ENCODE peak calls at places on chromosomes 6 and 20, in six cellular contexts. One of them, this sample, is unnamed.
A peak's percentile ranks its signal among the peaks of the same experiment; 100 is the strongest.

GRCh38 chr6:34182751-34183531 is 37.1 kb upstream of the GRM4 start:
- DNase-seq in GF-D8: peak; percentile 86
- DNase-seq in GM03348: peak; percentile 9
- DNase-seq in CD8-positive, alpha-beta T cell: peak; percentile 72
- DNase-seq in stimulated activated CD4-positive, alpha-beta T cell treated with anti-CD3 and anti-CD28 coated beads, Interleukin-1b, Interleukin-23, amount 100 ng/mL, for 4 hours: peak; percentile 62
- DNase-seq in CD4-positive, alpha-beta T cell: peak; percentile 63
- DNase-seq in this sample: peak; percentile 80

GRCh38 chr6:85676086-85676729 is 33.5 kb upstream of the SYNCRIP start:
- DNase-seq in stimulated activated CD4-positive, alpha-beta T cell treated with anti-CD3 and anti-CD28 coated beads, Interleukin-1b, Interleukin-23, amount 100 ng/mL, for 4 hours: no peak
- DNase-seq in GF-D8: no peak
- DNase-seq in CD8-positive, alpha-beta T cell: no peak
- DNase-seq in CD4-positive, alpha-beta T cell: no peak
- DNase-seq in GM03348: no peak
- DNase-seq in this sample: no peak

GRCh38 chr20:44204156-44204831 is 6.3 kb downstream of the OSER1 start:
- DNase-seq in stimulated activated CD4-positive, alpha-beta T cell treated with anti-CD3 and anti-CD28 coated beads, Interleukin-1b, Interleukin-23, amount 100 ng/mL, for 4 hours: no peak
- DNase-seq in CD4-positive, alpha-beta T cell: no peak
- DNase-seq in GM03348: peak; percentile 82
- DNase-seq in GF-D8: no peak
- DNase-seq in CD8-positive, alpha-beta T cell: no peak
- DNase-seq in this sample: no peak

GRCh38 chr6:45818655-45819054 is 197.0 kb downstream of the CLIC5 start:
- DNase-seq in stimulated activated CD4-positive, alpha-beta T cell treated with anti-CD3 and anti-CD28 coated beads, Interleukin-1b, Interleukin-23, amount 100 ng/mL, for 4 hours: no peak
- DNase-seq in CD8-positive, alpha-beta T cell: no peak
- DNase-seq in CD4-positive, alpha-beta T cell: no peak
- DNase-seq in GF-D8: no peak
- DNase-seq in GM03348: no peak
- DNase-seq in this sample: no peak

GRCh38 chr20:51013577-51014330 is 9.2 kb downstream of the KCNG1 start:
- DNase-seq in CD4-positive, alpha-beta T cell: no peak
- DNase-seq in GF-D8: no peak
- DNase-seq in GM03348: no peak
- DNase-seq in stimulated activated CD4-positive, alpha-beta T cell treated with anti-CD3 and anti-CD28 coated beads, Interleukin-1b, Interleukin-23, amount 100 ng/mL, for 4 hours: no peak
- DNase-seq in CD8-positive, alpha-beta T cell: no peak
- DNase-seq in this sample: no peak

GRCh38 chr6:106476326-106477105 is 116.0 kb downstream of the CRYBG1 start:
- DNase-seq in stimulated activated CD4-positive, alpha-beta T cell treated with anti-CD3 and anti-CD28 coated beads, Interleukin-1b, Interleukin-23, amount 100 ng/mL, for 4 hours: no peak
- DNase-seq in GM03348: no peak
- DNase-seq in CD8-positive, alpha-beta T cell: no peak
- DNase-seq in CD4-positive, alpha-beta T cell: no peak
- DNase-seq in GF-D8: no peak
- DNase-seq in this sample: no peak

GRCh38 chr6:56749632-56750151 is 107.0 kb upstream of the DST start:
- DNase-seq in CD4-positive, alpha-beta T cell: no peak
- DNase-seq in GF-D8: no peak
- DNase-seq in CD8-positive, alpha-beta T cell: no peak
- DNase-seq in stimulated activated CD4-positive, alpha-beta T cell treated with anti-CD3 and anti-CD28 coated beads, Interleukin-1b, Interleukin-23, amount 100 ng/mL, for 4 hours: no peak
- DNase-seq in GM03348: peak; percentile 62
- DNase-seq in this sample: no peak

GRCh38 chr6:132443206-132443605 is 41.9 kb upstream of the MOXD1 start:
- DNase-seq in GF-D8: no peak
- DNase-seq in stimulated activated CD4-positive, alpha-beta T cell treated with anti-CD3 and anti-CD28 coated beads, Interleukin-1b, Interleukin-23, amount 100 ng/mL, for 4 hours: no peak
- DNase-seq in GM03348: no peak
- DNase-seq in CD4-positive, alpha-beta T cell: no peak
- DNase-seq in CD8-positive, alpha-beta T cell: no peak
- DNase-seq in this sample: no peak

GRCh38 chr20:24411452-24412216 is 57.8 kb upstream of the SYNDIG1 start:
- DNase-seq in GM03348: no peak
- DNase-seq in CD4-positive, alpha-beta T cell: no peak
- DNase-seq in CD8-positive, alpha-beta T cell: no peak
- DNase-seq in stimulated activated CD4-positive, alpha-beta T cell treated with anti-CD3 and anti-CD28 coated beads, Interleukin-1b, Interleukin-23, amount 100 ng/mL, for 4 hours: no peak
- DNase-seq in GF-D8: no peak
- DNase-seq in this sample: no peak

GRCh38 chr20:63156221-63156671 is 59.7 kb downstream of the YTHDF1 start:
- DNase-seq in CD4-positive, alpha-beta T cell: no peak
- DNase-seq in GM03348: no peak
- DNase-seq in stimulated activated CD4-positive, alpha-beta T cell treated with anti-CD3 and anti-CD28 coated beads, Interleukin-1b, Interleukin-23, amount 100 ng/mL, for 4 hours: no peak
- DNase-seq in CD8-positive, alpha-beta T cell: no peak
- DNase-seq in GF-D8: no peak
- DNase-seq in this sample: no peak

GRCh38 chr6:20403766-20404640 is 2.3 kb downstream of the E2F3 start:
- DNase-seq in GM03348: no peak
- DNase-seq in CD8-positive, alpha-beta T cell: peak; percentile 64
- DNase-seq in CD4-positive, alpha-beta T cell: peak; percentile 54
- DNase-seq in GF-D8: peak; percentile 41
- DNase-seq in stimulated activated CD4-positive, alpha-beta T cell treated with anti-CD3 and anti-CD28 coated beads, Interleukin-1b, Interleukin-23, amount 100 ng/mL, for 4 hours: peak; percentile 75
- DNase-seq in this sample: peak; percentile 62

GRCh38 chr6:102390541-102390940 is 997.0 kb downstream of the GRIK2 start:
- DNase-seq in CD4-positive, alpha-beta T cell: no peak
- DNase-seq in GM03348: peak; percentile 0
- DNase-seq in stimulated activated CD4-positive, alpha-beta T cell treated with anti-CD3 and anti-CD28 coated beads, Interleukin-1b, Interleukin-23, amount 100 ng/mL, for 4 hours: no peak
- DNase-seq in CD8-positive, alpha-beta T cell: no peak
- DNase-seq in GF-D8: no peak
- DNase-seq in this sample: no peak

GRCh38 chr6:41599015-41599835 is 39.0 kb upstream of the MDFI start:
- DNase-seq in CD8-positive, alpha-beta T cell: no peak
- DNase-seq in CD4-positive, alpha-beta T cell: no peak
- DNase-seq in stimulated activated CD4-positive, alpha-beta T cell treated with anti-CD3 and anti-CD28 coated beads, Interleukin-1b, Interleukin-23, amount 100 ng/mL, for 4 hours: no peak
- DNase-seq in GF-D8: no peak
- DNase-seq in GM03348: no peak
- DNase-seq in this sample: no peak

GRCh38 chr6:15522427-15522826 is 140.4 kb downstream of the DTNBP1 start:
- DNase-seq in stimulated activated CD4-positive, alpha-beta T cell treated with anti-CD3 and anti-CD28 coated beads, Interleukin-1b, Interleukin-23, amount 100 ng/mL, for 4 hours: no peak
- DNase-seq in CD8-positive, alpha-beta T cell: no peak
- DNase-seq in GF-D8: peak; percentile 47
- DNase-seq in GM03348: no peak
- DNase-seq in CD4-positive, alpha-beta T cell: no peak
- DNase-seq in this sample: no peak

GRCh38 chr6:26207248-26207801 is 120.1 kb downstream of the HFE start:
- DNase-seq in GF-D8: no peak
- DNase-seq in stimulated activated CD4-positive, alpha-beta T cell treated with anti-CD3 and anti-CD28 coated beads, Interleukin-1b, Interleukin-23, amount 100 ng/mL, for 4 hours: no peak
- DNase-seq in CD4-positive, alpha-beta T cell: no peak
- DNase-seq in CD8-positive, alpha-beta T cell: no peak
- DNase-seq in GM03348: no peak
- DNase-seq in this sample: no peak

GRCh38 chr6:139534472-139535115 is 160.1 kb upstream of the CITED2 start:
- DNase-seq in stimulated activated CD4-positive, alpha-beta T cell treated with anti-CD3 and anti-CD28 coated beads, Interleukin-1b, Interleukin-23, amount 100 ng/mL, for 4 hours: no peak
- DNase-seq in CD8-positive, alpha-beta T cell: no peak
- DNase-seq in CD4-positive, alpha-beta T cell: no peak
- DNase-seq in GM03348: no peak
- DNase-seq in GF-D8: peak; percentile 37
- DNase-seq in this sample: no peak

GRCh38 chr6:134065706-134066105 is 13.3 kb upstream of the SLC2A12 start:
- DNase-seq in CD4-positive, alpha-beta T cell: no peak
- DNase-seq in stimulated activated CD4-positive, alpha-beta T cell treated with anti-CD3 and anti-CD28 coated beads, Interleukin-1b, Interleukin-23, amount 100 ng/mL, for 4 hours: no peak
- DNase-seq in GM03348: no peak
- DNase-seq in CD8-positive, alpha-beta T cell: peak; percentile 7
- DNase-seq in GF-D8: no peak
- DNase-seq in this sample: no peak

GRCh38 chr20:15654208-15654649 is 919.0 kb downstream of the KIF16B start:
- DNase-seq in stimulated activated CD4-positive, alpha-beta T cell treated with anti-CD3 and anti-CD28 coated beads, Interleukin-1b, Interleukin-23, amount 100 ng/mL, for 4 hours: no peak
- DNase-seq in CD4-positive, alpha-beta T cell: no peak
- DNase-seq in GF-D8: peak; percentile 2
- DNase-seq in GM03348: peak; percentile 24
- DNase-seq in CD8-positive, alpha-beta T cell: no peak
- DNase-seq in this sample: no peak

GRCh38 chr6:71349395-71349794 is 60.8 kb downstream of the OGFRL1 start:
- DNase-seq in GF-D8: no peak
- DNase-seq in CD4-positive, alpha-beta T cell: no peak
- DNase-seq in CD8-positive, alpha-beta T cell: no peak
- DNase-seq in GM03348: peak; percentile 22
- DNase-seq in stimulated activated CD4-positive, alpha-beta T cell treated with anti-CD3 and anti-CD28 coated beads, Interleukin-1b, Interleukin-23, amount 100 ng/mL, for 4 hours: no peak
- DNase-seq in this sample: peak; percentile 17